ENCODE peak calls at places on chromosomes 4 and X, in five cellular contexts. L is T follicular helper cell, I is Peyer's patch, Z is H4, O is amniotic stem cell. D is an unnamed sample.

GRCh38 chr4:127783026-127783769 is 1.1 kb downstream of the HSPA4L start:
- DNase-seq in L (no peak), Z (peak), O (peak), I (peak), D (no peak)

GRCh38 chr4:105527081-105527480 is 25.3 kb upstream of the ARHGEF38 start:
- DNase-seq in I (no peak), O (no peak), L (no peak), Z (no peak), D (no peak)

GRCh38 chrX:20361890-20362262 is 95.2 kb upstream of the RPS6KA3 start:
- DNase-seq in O (peak), I (no peak), Z (peak), L (no peak), D (no peak)

GRCh38 chr4:8639021-8639420 is 46.5 kb downstream of the CPZ start:
- DNase-seq in O (no peak), I (peak), Z (no peak), L (no peak), D (no peak)

GRCh38 chr4:137463377-137464003 is 68.8 kb downstream of the PCDH18 start:
- DNase-seq in I (no peak), O (no peak), L (no peak), Z (no peak), D (no peak)

GRCh38 chr4:65083076-65083475 is 587.2 kb downstream of the EPHA5 start:
- DNase-seq in I (no peak), O (no peak), Z (no peak), L (no peak), D (no peak)

GRCh38 chr4:23384741-23385140 is 505.1 kb downstream of the PPARGC1A start:
- DNase-seq in I (no peak), Z (no peak), L (no peak), O (no peak), D (no peak)

GRCh38 chrX:78111140-78111931 is 7.3 kb downstream of the PGK1 start:
- DNase-seq in L (no peak), O (no peak), I (no peak), Z (no peak), D (no peak)

GRCh38 chr4:88242144-88242543 is 42.2 kb downstream of the PPM1K start:
- DNase-seq in Z (no peak), L (no peak), I (no peak), O (no peak), D (no peak)

GRCh38 chr4:1907848-1908525 is 36.8 kb downstream of the NSD2 start:
- DNase-seq in Z (no peak), I (no peak), O (no peak), L (no peak), D (no peak)

GRCh38 chr4:15001825-15002658 is at the start of gene CPEB2:
- DNase-seq in O (peak), Z (peak), L (peak), I (peak), D (peak)

D was measured in NCI-H2081.